ENCODE peak calls at places on chromosome 2, in five cellular contexts. O, W, C, T and F are unnamed samples.
A peak's percentile ranks its signal among the peaks of the same experiment; 100 is the strongest.

GRCh38 chr2:42100696-42101585 is 53.1 kb downstream of the PKDCC start:
- DNase-seq in O (peak; percentile 56), W (no peak), C (no peak), T (no peak), F (peak; percentile 72)

GRCh38 chr2:105769504-105769903 is 24.8 kb downstream of the NCK2 start:
- DNase-seq in W (no peak), C (no peak), T (no peak), O (no peak), F (no peak)

GRCh38 chr2:159936471-159936870 is 125.9 kb downstream of the PLA2R1 start:
- DNase-seq in O (no peak), T (no peak), W (no peak), C (peak; percentile 24), F (no peak)

GRCh38 chr2:109437325-109438090 is 176.3 kb downstream of the SEPTIN10 start:
- DNase-seq in T (no peak), C (no peak), W (no peak), O (no peak), F (no peak)

GRCh38 chr2:238974510-238975166 is 126.8 kb downstream of the TWIST2 start:
- DNase-seq in T (no peak), O (no peak), W (peak; percentile 69), C (peak; percentile 22), F (no peak)

GRCh38 chr2:224181534-224182155 is 142.6 kb upstream of the SERPINE2 start:
- DNase-seq in O (no peak), W (no peak), C (no peak), T (no peak), F (no peak)

GRCh38 chr2:157747695-157748370 is 119.2 kb upstream of the ACVR1C start:
- DNase-seq in C (no peak), T (no peak), W (peak; percentile 64), O (no peak), F (no peak)

GRCh38 chr2:164504253-164504652 is 117.0 kb downstream of the GRB14 start:
- DNase-seq in T (no peak), C (no peak), W (no peak), O (no peak), F (no peak)

GRCh38 chr2:82340578-82341053 is 2036.1 kb upstream of the LRRTM1 start:
- DNase-seq in W (no peak), T (no peak), O (peak; percentile 54), C (no peak), F (no peak)

GRCh38 chr2:207143474-207144190 is 22.1 kb downstream of the KLF7 start:
- DNase-seq in C (no peak), W (peak; percentile 94), T (peak; percentile 78), O (peak; percentile 89), F (peak; percentile 38)

GRCh38 chr2:74385396-74385795 is 5.3 kb upstream of the DCTN1 start:
- DNase-seq in O (no peak), C (no peak), T (peak; percentile 9), W (no peak), F (no peak)

GRCh38 chr2:47506024-47506423 is 103.1 kb downstream of the MSH2 start:
- DNase-seq in C (no peak), O (no peak), T (no peak), W (no peak), F (no peak)

GRCh38 chr2:168534926-168535325 is 78.9 kb downstream of the CERS6 start:
- DNase-seq in W (no peak), C (no peak), T (no peak), O (no peak), F (no peak)

GRCh38 chr2:85806358-85807118 is 52.7 kb downstream of the ATOH8 start:
- DNase-seq in T (peak; percentile 29), W (no peak), O (no peak), C (no peak), F (no peak)

GRCh38 chr2:165239230-165239629 is at the start of gene SCN2A:
- DNase-seq in O (peak; percentile 56), C (peak; percentile 47), W (no peak), T (no peak), F (peak; percentile 20)

GRCh38 chr2:9416267-9416961 is 6.9 kb downstream of the ITGB1BP1 start:
- DNase-seq in W (no peak), C (no peak), O (no peak), T (no peak), F (no peak)

GRCh38 chr2:5145801-5146200 is 546.4 kb upstream of the SOX11 start:
- DNase-seq in W (no peak), T (no peak), C (no peak), O (no peak), F (no peak)

GRCh38 chr2:170262343-170262742 is 84.4 kb downstream of the MYO3B start:
- DNase-seq in C (no peak), W (no peak), T (no peak), O (no peak), F (no peak)

GRCh38 chr2:207463433-207463832 is 66.3 kb upstream of the CREB1 start:
- DNase-seq in O (no peak), T (no peak), W (no peak), C (no peak), F (no peak)

GRCh38 chr2:11679016-11679415 is 9.0 kb upstream of the NTSR2 start:
- DNase-seq in C (no peak), W (no peak), O (peak; percentile 30), T (no peak), F (no peak)
- H3K27me3 ChIP-seq in C (no peaks in the 10 kb centered on the region), W (no peaks in the 10 kb centered on the region), O (no peaks in the 10 kb centered on the region), T (peaks cover 8% of the 10 kb centered on the region), F (peaks cover 5% of the 10 kb centered on the region)

GRCh38 chr2:189633392-189633811 is 27.9 kb upstream of the ASNSD1 start:
- DNase-seq in C (no peak), O (no peak), W (no peak), T (peak; percentile 12), F (no peak)
- TF ChIP-seq CTCF in C (peak; percentile 38), O (peak; percentile 51), W (peak; percentile 60), T (peak; percentile 35), F (peak; percentile 48)

GRCh38 chr2:234679151-234679765 is 182.4 kb upstream of the ARL4C start:
- DNase-seq in T (no peak), C (no peak), O (no peak), W (peak; percentile 56), F (no peak)
- H3K4me3 ChIP-seq in T (no peak overlapping the region), C (peak overlapping the region; percentile 38), O (no peak overlapping the region), W (no peak overlapping the region), F (no peak overlapping the region)

DNA sequence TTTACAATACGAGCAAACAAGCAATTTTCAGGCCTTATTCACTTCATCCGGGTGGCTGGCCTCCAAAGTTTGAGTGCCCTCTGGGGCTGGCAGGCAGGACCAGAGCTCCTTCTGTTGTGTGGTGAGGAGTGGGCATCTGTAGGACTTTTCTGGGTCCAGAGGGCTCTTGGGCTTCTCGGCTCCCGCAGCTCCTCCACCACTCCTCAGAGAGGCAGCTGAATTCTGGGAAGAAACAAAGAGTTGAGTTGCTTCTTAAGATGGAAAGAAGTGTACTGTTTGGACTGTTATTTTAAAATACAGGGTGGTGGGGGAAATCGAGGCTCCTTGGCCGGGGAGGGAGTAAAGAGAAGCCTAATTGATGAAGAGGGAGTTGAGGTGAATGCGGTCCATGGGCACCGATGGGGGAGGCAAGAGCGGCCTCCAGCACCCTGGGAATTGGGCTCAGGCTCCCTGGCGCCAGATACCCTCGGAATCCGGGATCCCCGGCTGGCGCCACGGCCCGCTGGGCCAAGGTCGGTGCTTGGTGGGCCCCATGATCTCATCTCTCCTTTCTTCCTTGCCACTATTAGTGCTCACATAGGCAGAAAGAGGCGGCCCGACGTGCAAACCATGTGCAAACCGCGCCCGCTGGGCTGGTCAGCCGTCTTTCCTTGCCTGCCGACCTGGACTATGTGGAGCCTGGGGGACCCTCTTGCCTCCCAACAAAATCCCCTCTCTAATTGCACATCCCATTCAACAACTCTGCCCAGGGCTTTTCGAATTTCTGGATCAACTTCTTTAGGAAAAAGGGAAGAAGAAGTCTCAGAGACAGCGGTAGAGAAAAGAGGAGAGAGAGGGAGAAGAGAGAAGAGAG is 664 bp upstream of the SIX3 start:
- DNase-seq in C (no peak), O (no peak), W (no peak), T (no peak), F (no peak)
- H3K27me3 ChIP-seq in C (no peaks in the 10 kb centered on the region), O (peaks cover 62% of the 10 kb centered on the region), W (peaks cover 55% of the 10 kb centered on the region), T (peaks cover 93% of the 10 kb centered on the region), F (peaks cover 5% of the 10 kb centered on the region)

DNA sequence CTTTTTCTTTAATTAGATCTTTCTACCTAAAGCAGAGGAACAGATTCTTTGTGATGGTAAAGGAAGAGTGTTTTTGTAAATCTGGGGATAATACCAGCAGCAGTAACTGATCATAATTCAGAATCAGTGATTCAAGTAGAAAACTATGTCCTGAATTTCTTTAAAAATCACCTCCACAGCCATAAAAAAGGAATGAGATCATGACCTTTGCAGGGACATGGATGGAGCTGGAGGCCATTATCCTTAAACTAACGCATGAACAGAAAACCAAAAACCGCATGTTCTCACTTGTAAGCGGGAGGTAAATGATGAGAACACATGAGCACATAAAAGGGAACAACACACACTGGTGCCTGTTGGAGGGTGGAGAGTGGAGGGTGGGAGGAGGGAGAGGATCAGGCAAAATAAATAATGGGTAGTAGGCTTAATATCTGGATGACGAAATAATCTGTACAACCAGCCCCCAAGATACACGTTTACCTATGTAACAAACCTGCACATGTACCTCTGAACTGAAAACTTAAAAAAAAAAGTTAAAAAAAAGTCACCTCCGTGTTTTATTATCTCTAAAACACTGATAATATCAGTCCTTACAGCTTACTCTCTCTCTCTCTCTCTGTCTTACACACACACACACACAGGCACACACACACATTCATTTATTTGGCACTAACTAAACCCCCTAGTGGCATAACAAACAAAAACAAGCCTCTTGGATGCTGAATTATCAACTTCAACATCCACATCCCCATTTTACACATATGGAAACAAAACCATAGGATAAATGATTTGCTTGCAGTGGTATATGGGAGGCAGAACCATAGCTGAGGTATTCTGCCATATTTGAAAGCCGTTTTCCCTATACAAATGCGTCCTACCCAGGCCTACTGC is 1.4 kb downstream of the TM4SF20 start:
- DNase-seq in W (no peak), O (no peak), C (peak; percentile 23), T (no peak), F (no peak)
- TF ChIP-seq CTCF in W (no peak), O (no peak), C (peak; percentile 50), T (no peak), F (peak; percentile 1)

GRCh38 chr2:72815655-72816268 is 10.1 kb downstream of the EXOC6B start:
- DNase-seq in O (no peak), T (no peak), W (no peak), C (no peak), F (no peak)

GRCh38 chr2:72810165-72810564 is 15.7 kb downstream of the EXOC6B start:
- DNase-seq in C (no peak), W (no peak), T (no peak), O (no peak), F (no peak)

GRCh38 chr2:72809095-72809494 is 16.7 kb downstream of the EXOC6B start:
- DNase-seq in W (no peak), C (no peak), T (no peak), O (no peak), F (no peak)

GRCh38 chr2:72819501-72819900 is 6.3 kb downstream of the EXOC6B start:
- DNase-seq in T (no peak), O (no peak), C (no peak), W (no peak), F (no peak)

DNA sequence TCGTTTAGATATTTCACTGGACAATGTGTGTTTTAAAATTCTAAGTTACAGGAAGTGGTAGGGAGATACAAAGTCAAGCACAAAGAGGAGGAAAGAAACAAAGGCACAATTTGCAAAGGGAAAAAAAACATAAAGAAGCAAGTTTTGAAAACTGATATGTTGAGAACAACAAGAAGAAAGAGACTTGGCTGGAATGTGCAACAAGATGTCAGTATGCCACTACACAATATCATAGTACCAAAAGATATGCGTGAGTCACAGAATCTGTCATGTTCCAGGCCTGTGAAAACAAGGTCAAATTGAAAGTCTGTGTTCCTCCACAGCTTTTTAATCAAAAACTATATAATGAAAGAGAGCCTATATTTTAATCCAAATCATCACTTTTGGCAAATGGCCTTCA is 12.0 kb downstream of the EXOC6B start:
- DNase-seq in C (no peak), O (no peak), T (no peak), W (no peak), F (no peak)
- H3K4me3 ChIP-seq in C (no peak overlapping the region), O (no peak overlapping the region), T (no peak overlapping the region), W (no peak overlapping the region), F (no peak overlapping the region)

GRCh38 chr2:221726894-221727513 is 154.9 kb upstream of the EPHA4 start:
- DNase-seq in O (no peak), W (no peak), C (no peak), T (no peak), F (no peak)
- H3K27me3 ChIP-seq in O (no peaks in the 10 kb centered on the region), W (no peaks in the 10 kb centered on the region), C (no peaks in the 10 kb centered on the region), T (no peaks in the 10 kb centered on the region), F (no peaks in the 10 kb centered on the region)